ENCODE peak calls at places on chromosomes 11 and 22, in five cellular contexts. N is H1, A is HepG2, R is K562, Y is GM12891. P is an unnamed sample.

GRCh38 chr11:8090756-8091155 is 9.7 kb downstream of the TUB start:
- DNase-seq in N (peak; percentile 90), A (peak; percentile 20), R (peak; percentile 46), Y (no peak), P (no peak)

GRCh38 chr11:75582461-75582934 is 20.4 kb downstream of the SERPINH1 start:
- DNase-seq in N (no peak), A (no peak), R (no peak), Y (no peak), P (no peak)

GRCh38 chr11:86205415-86206268 is 38.9 kb upstream of the EED start:
- DNase-seq in N (no peak), A (peak; percentile 64), R (no peak), Y (no peak), P (no peak)

GRCh38 chr11:47392546-47393162 is 14.3 kb upstream of the SPI1 start:
- DNase-seq in N (no peak), A (no peak), R (no peak), Y (no peak), P (no peak)

GRCh38 chr11:103892603-103893002 is 143.8 kb upstream of the DDI1 start:
- DNase-seq in N (no peak), A (no peak), R (no peak), Y (no peak), P (no peak)

GRCh38 chr22:35330258-35330861 is 30.7 kb downstream of the TOM1 start:
- DNase-seq in N (no peak), A (no peak), R (no peak), Y (no peak), P (no peak)

GRCh38 chr22:47163876-47164513 is 401.5 kb downstream of the TBC1D22A start:
- DNase-seq in N (no peak), A (no peak), R (no peak), Y (no peak), P (no peak)

GRCh38 chr11:71930556-71931244 is 1.9 kb downstream of the RNF121 start:
- DNase-seq in N (no peak), A (no peak), R (no peak), Y (no peak), P (no peak)

GRCh38 chr11:324131-324530 is 3.5 kb upstream of the IFITM3 start:
- DNase-seq in N (peak; percentile 46), A (no peak), R (no peak), Y (no peak), P (no peak)

GRCh38 chr11:35192347-35192746 is 53.4 kb downstream of the CD44 start:
- DNase-seq in N (no peak), A (peak; percentile 34), R (no peak), Y (no peak), P (no peak)

GRCh38 chr11:62030071-62030684 is 62.7 kb upstream of the FTH1 start:
- DNase-seq in N (peak; percentile 51), A (no peak), R (no peak), Y (no peak), P (no peak)

GRCh38 chr11:126061707-126062678 is 673 bp downstream of the CDON start:
- DNase-seq in N (peak; percentile 74), A (peak; percentile 66), R (peak; percentile 12), Y (no peak), P (no peak)

GRCh38 chr11:10005955-10006525 is 288.0 kb downstream of the SBF2 start:
- DNase-seq in N (no peak), A (no peak), R (no peak), Y (no peak), P (no peak)

GRCh38 chr11:104897891-104898684 is at the start of gene CASP12:
- DNase-seq in N (no peak), A (no peak), R (no peak), Y (no peak), P (no peak)

GRCh38 chr22:28175730-28176492 is 256.9 kb upstream of the PITPNB start:
- DNase-seq in N (no peak), A (no peak), R (no peak), Y (no peak), P (no peak)

GRCh38 chr11:36449566-36450390 is 60.3 kb downstream of the TRAF6 start:
- DNase-seq in N (no peak), A (no peak), R (no peak), Y (no peak), P (no peak)

GRCh38 chr11:86676533-86677154 is 4.2 kb upstream of the ME3 start:
- DNase-seq in N (peak; percentile 66), A (peak; percentile 18), R (peak; percentile 55), Y (no peak), P (no peak)

GRCh38 chr11:129226207-129226798 is 34.2 kb upstream of the ARHGAP32 start:
- DNase-seq in N (no peak), A (no peak), R (no peak), Y (no peak), P (no peak)

GRCh38 chr11:129223701-129224149 is 31.6 kb upstream of the ARHGAP32 start:
- DNase-seq in N (no peak), A (no peak), R (no peak), Y (no peak), P (no peak)

GRCh38 chr11:129223260-129223659 is 31.1 kb upstream of the ARHGAP32 start:
- DNase-seq in N (no peak), A (no peak), R (no peak), Y (no peak), P (no peak)

GRCh38 chr11:129224538-129224937 is 32.4 kb upstream of the ARHGAP32 start:
- DNase-seq in N (no peak), A (no peak), R (no peak), Y (no peak), P (no peak)

GRCh38 chr11:129225190-129225589 is 33.1 kb upstream of the ARHGAP32 start:
- DNase-seq in N (no peak), A (no peak), R (no peak), Y (no peak), P (no peak)
- TF ChIP-seq POLR2A in N (no peak), A (no peak), R (no peak), Y (no peak), P (no peak)

DNA sequence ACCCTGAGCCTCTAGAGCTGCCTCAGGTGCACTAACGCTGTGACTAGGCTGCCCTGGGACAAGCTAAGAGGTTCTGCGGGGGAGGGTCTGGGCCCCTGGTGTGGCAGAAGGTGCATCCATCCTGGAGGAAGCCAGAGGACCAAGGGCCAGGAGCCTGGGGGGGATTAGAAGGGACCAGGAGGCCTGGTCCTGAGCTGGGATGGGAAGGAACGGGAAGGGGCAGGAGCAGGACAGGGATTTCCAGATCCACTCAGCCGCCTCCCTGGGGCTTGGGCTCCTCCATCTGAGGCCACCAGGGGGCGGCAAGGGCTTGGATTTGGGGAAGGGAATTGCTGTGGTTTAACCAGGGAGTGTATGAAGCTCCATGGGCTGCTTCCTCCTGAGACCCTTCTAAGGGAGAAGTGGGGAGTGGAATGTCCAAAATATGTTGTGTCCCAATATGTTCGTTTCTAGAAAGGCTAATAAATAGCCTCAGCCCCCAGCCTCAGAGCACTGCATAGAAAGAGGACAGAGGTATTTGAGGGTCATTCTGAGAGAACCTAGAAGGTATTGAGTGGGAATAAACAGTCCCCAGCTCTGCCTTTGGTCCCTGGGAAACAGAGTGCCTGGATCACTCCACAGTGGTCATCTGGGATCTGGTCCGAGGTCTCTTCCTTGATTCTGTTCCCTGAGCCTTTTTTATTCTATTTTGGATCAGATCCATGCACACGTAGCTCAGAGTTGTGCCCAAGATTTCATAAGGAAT is 17.4 kb upstream of the PRAME start:
- DNase-seq in N (peak; percentile 86), A (peak; percentile 32), R (peak; percentile 98), Y (peak; percentile 45), P (no peak)
- TF ChIP-seq TAF1 in N (no peak), A (no peak), R (no peak), Y (no peak), P (no peak)

GRCh38 chr11:65785329-65786007 is 1.4 kb upstream of the OVOL1 start:
- DNase-seq in N (no peak), A (no peak), R (no peak), Y (no peak), P (peak; percentile 12)

GRCh38 chr11:65786008-65786785 is 666 bp upstream of the OVOL1 start:
- DNase-seq in N (peak; percentile 82), A (no peak), R (no peak), Y (no peak), P (no peak)

GRCh38 chr11:65787649-65788622 is 1.1 kb downstream of the OVOL1 start:
- DNase-seq in N (peak; percentile 80), A (no peak), R (peak; percentile 65), Y (no peak), P (no peak)

GRCh38 chr11:65788801-65789200 is 1.9 kb downstream of the OVOL1 start:
- DNase-seq in N (no peak), A (no peak), R (no peak), Y (no peak), P (no peak)

DNA sequence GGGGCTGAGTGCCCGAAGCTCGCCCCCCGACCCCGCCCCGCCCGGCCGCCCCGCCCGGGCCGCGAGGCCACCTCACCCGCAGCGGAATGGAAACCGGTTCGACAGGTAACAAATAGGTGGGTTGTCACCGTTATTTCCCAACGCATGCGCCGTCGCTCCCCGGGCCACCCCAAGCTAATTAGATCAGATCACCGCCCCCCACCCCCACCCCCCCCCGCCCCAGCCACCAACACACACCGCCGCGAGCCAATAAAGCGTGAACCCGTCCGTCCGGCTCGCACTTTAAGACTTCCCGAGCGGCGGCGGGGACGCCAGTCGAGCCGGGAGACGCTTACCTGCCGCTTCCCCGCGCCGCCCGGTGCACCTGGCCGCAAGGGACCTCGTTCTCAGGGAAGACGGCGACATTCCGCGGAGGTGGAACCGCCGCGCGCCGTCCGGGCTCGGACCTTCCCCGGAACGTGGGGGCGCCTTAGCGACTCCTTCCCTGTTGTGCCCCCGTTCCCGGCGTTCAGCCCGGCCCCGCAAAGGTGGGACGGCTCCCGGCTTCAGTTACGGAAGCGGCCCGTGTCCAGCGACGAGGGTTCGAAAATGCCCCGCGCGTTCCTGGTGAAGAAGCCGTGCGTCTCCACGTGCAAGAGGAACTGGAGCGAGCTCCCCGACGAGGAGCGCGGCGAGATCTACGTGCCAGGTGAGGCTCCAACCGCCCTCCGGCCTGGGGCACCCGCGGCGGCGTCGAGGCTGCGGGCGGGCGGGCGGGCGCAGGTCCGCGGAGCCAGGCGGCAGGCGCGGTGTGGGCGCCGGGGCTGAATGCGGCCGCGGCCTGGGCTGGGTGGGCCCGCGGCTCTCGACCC is at the start of gene OVOL1:
- DNase-seq in N (peak; percentile 76), A (no peak), R (no peak), Y (no peak), P (no peak)
- TF ChIP-seq POLR2AphosphoS5 in N (peak; percentile 16), A (no peak), R (no peak), Y (no peak), P (no peak)

GRCh38 chr11:33558097-33558496 is 142.5 kb downstream of the C11orf91 start:
- DNase-seq in N (no peak), A (no peak), R (no peak), Y (no peak), P (no peak)

GRCh38 chr11:33557201-33557600 is 143.4 kb downstream of the C11orf91 start:
- DNase-seq in N (no peak), A (no peak), R (no peak), Y (no peak), P (no peak)

GRCh38 chr11:33554219-33554618 is 146.4 kb downstream of the C11orf91 start:
- DNase-seq in N (no peak), A (no peak), R (no peak), Y (no peak), P (no peak)

GRCh38 chr11:33560729-33561128 is 139.9 kb downstream of the C11orf91 start:
- DNase-seq in N (no peak), A (no peak), R (no peak), Y (no peak), P (no peak)

DNA sequence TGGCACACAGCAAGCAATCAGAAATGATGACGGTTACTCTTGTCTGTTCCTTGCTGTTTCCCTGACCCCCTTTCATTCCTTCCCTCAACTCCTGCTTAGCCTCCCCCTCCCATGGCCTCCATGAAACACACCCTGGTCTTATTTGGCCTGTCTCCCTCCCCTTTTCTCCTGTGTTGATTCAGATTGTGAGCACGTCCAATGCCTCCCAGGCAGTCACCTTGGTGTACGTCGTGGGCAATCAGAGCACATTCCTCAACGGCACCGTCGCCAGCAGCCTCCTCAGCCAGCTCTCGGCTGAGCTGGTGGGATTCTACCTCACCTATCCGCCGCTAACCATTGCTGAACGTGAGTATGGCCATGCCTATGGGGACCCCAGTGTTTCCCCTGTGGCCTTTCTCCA is 141.1 kb downstream of the C11orf91 start:
- DNase-seq in N (no peak), A (no peak), R (no peak), Y (no peak), P (no peak)
- TF ChIP-seq POLR2A in N (no peak), A (no peak), R (no peak), Y (no peak), P (no peak)